ENCODE peak calls at places on chromosomes 13 and 19, in ten cellular contexts. One of them, this sample, is unnamed.

GRCh38 chr13:41588899-41589298 is 131.5 kb downstream of the RGCC start:
- DNase-seq in nephron progenitor cell: no peak
- DNase-seq in HCT116: peak; percentile 8
- DNase-seq in chondrocyte: no peak
- DNase-seq in AG04450: peak; percentile 74
- DNase-seq in B cell: no peak
- DNase-seq in astrocyte of the spinal cord: peak; percentile 90
- DNase-seq in thyroid gland: no peak
- DNase-seq in neural crest cell: no peak
- DNase-seq in pancreas: no peak
- DNase-seq in this sample: no peak

GRCh38 chr19:44752816-44753618 is 4.5 kb downstream of the BCL3 start:
- DNase-seq in thyroid gland: peak; percentile 93
- DNase-seq in nephron progenitor cell: peak; percentile 70
- DNase-seq in B cell: peak; percentile 95
- DNase-seq in neural crest cell: no peak
- DNase-seq in chondrocyte: no peak
- DNase-seq in HCT116: no peak
- DNase-seq in pancreas: peak; percentile 97
- DNase-seq in astrocyte of the spinal cord: peak; percentile 98
- DNase-seq in AG04450: peak; percentile 96
- DNase-seq in this sample: peak; percentile 97

GRCh38 chr13:73248711-73249580 is 190.1 kb downstream of the KLF5 start:
- DNase-seq in B cell: no peak
- DNase-seq in pancreas: peak; percentile 74
- DNase-seq in neural crest cell: no peak
- DNase-seq in astrocyte of the spinal cord: no peak
- DNase-seq in thyroid gland: peak; percentile 62
- DNase-seq in HCT116: peak; percentile 57
- DNase-seq in nephron progenitor cell: no peak
- DNase-seq in AG04450: peak; percentile 26
- DNase-seq in chondrocyte: no peak
- DNase-seq in this sample: no peak

GRCh38 chr19:30881986-30882385 is 467.2 kb downstream of the TSHZ3 start:
- DNase-seq in pancreas: no peak
- DNase-seq in chondrocyte: no peak
- DNase-seq in astrocyte of the spinal cord: no peak
- DNase-seq in thyroid gland: no peak
- DNase-seq in B cell: no peak
- DNase-seq in nephron progenitor cell: no peak
- DNase-seq in neural crest cell: no peak
- DNase-seq in AG04450: no peak
- DNase-seq in HCT116: no peak
- DNase-seq in this sample: no peak

GRCh38 chr13:44449999-44450821 is 76.6 kb downstream of the SERP2 start:
- DNase-seq in neural crest cell: no peak
- DNase-seq in AG04450: no peak
- DNase-seq in HCT116: no peak
- DNase-seq in astrocyte of the spinal cord: no peak
- DNase-seq in thyroid gland: no peak
- DNase-seq in chondrocyte: no peak
- DNase-seq in pancreas: no peak
- DNase-seq in nephron progenitor cell: no peak
- DNase-seq in B cell: no peak
- DNase-seq in this sample: no peak

GRCh38 chr19:12828494-12828893 is 5.9 kb downstream of the RTBDN start:
- DNase-seq in HCT116: no peak
- DNase-seq in astrocyte of the spinal cord: no peak
- DNase-seq in pancreas: no peak
- DNase-seq in nephron progenitor cell: peak; percentile 69
- DNase-seq in B cell: peak; percentile 33
- DNase-seq in neural crest cell: no peak
- DNase-seq in chondrocyte: no peak
- DNase-seq in AG04450: no peak
- DNase-seq in thyroid gland: peak; percentile 16
- DNase-seq in this sample: no peak

GRCh38 chr19:39296055-39296645 is at the start of gene IFNL1:
- DNase-seq in AG04450: no peak
- DNase-seq in thyroid gland: no peak
- DNase-seq in HCT116: no peak
- DNase-seq in chondrocyte: no peak
- DNase-seq in B cell: no peak
- DNase-seq in astrocyte of the spinal cord: no peak
- DNase-seq in nephron progenitor cell: no peak
- DNase-seq in pancreas: no peak
- DNase-seq in neural crest cell: no peak
- DNase-seq in this sample: no peak

GRCh38 chr13:75931116-75931515 is 295.0 kb downstream of the LMO7 start:
- DNase-seq in nephron progenitor cell: no peak
- DNase-seq in B cell: no peak
- DNase-seq in thyroid gland: no peak
- DNase-seq in AG04450: no peak
- DNase-seq in HCT116: no peak
- DNase-seq in chondrocyte: no peak
- DNase-seq in pancreas: no peak
- DNase-seq in astrocyte of the spinal cord: peak; percentile 52
- DNase-seq in neural crest cell: no peak
- DNase-seq in this sample: no peak

GRCh38 chr13:97975280-97975850 is 21.9 kb downstream of the IPO5 start:
- DNase-seq in neural crest cell: no peak
- DNase-seq in B cell: no peak
- DNase-seq in nephron progenitor cell: peak; percentile 8
- DNase-seq in thyroid gland: no peak
- DNase-seq in pancreas: no peak
- DNase-seq in astrocyte of the spinal cord: no peak
- DNase-seq in AG04450: no peak
- DNase-seq in chondrocyte: no peak
- DNase-seq in HCT116: no peak
- DNase-seq in this sample: no peak

GRCh38 chr13:52851153-52851962 is 2.9 kb upstream of the PCDH8 start:
- DNase-seq in astrocyte of the spinal cord: peak; percentile 6
- DNase-seq in pancreas: no peak
- DNase-seq in chondrocyte: no peak
- DNase-seq in thyroid gland: peak; percentile 61
- DNase-seq in neural crest cell: peak; percentile 56
- DNase-seq in HCT116: no peak
- DNase-seq in nephron progenitor cell: peak; percentile 56
- DNase-seq in B cell: no peak
- DNase-seq in AG04450: no peak
- DNase-seq in this sample: peak; percentile 37

GRCh38 chr19:44757057-44757734 is 8.7 kb downstream of the BCL3 start:
- DNase-seq in HCT116: no peak
- DNase-seq in pancreas: peak; percentile 71
- DNase-seq in chondrocyte: no peak
- DNase-seq in neural crest cell: peak; percentile 29
- DNase-seq in astrocyte of the spinal cord: peak; percentile 85
- DNase-seq in AG04450: no peak
- DNase-seq in nephron progenitor cell: peak; percentile 62
- DNase-seq in thyroid gland: peak; percentile 37
- DNase-seq in B cell: no peak
- DNase-seq in this sample: peak; percentile 87

GRCh38 chr13:97307544-97307881 is 85.4 kb downstream of the MBNL2 start:
- DNase-seq in astrocyte of the spinal cord: no peak
- DNase-seq in AG04450: no peak
- DNase-seq in neural crest cell: no peak
- DNase-seq in nephron progenitor cell: no peak
- DNase-seq in pancreas: no peak
- DNase-seq in HCT116: no peak
- DNase-seq in B cell: no peak
- DNase-seq in chondrocyte: no peak
- DNase-seq in thyroid gland: no peak
- DNase-seq in this sample: no peak

GRCh38 chr19:37309834-37310575 is 60.9 kb upstream of the ZNF527 start:
- DNase-seq in nephron progenitor cell: no peak
- DNase-seq in chondrocyte: no peak
- DNase-seq in pancreas: no peak
- DNase-seq in neural crest cell: no peak
- DNase-seq in HCT116: no peak
- DNase-seq in B cell: peak; percentile 43
- DNase-seq in thyroid gland: no peak
- DNase-seq in astrocyte of the spinal cord: no peak
- DNase-seq in AG04450: no peak
- DNase-seq in this sample: no peak
- TF ChIP-seq CTCF in nephron progenitor cell: no peak
- TF ChIP-seq CTCF in chondrocyte: peak; percentile 28
- TF ChIP-seq CTCF in pancreas: no peak
- TF ChIP-seq CTCF in neural crest cell: peak; percentile 57
- TF ChIP-seq CTCF in HCT116: peak; percentile 28
- TF ChIP-seq CTCF in B cell: peak; percentile 64
- TF ChIP-seq CTCF in thyroid gland: no peak
- TF ChIP-seq CTCF in astrocyte of the spinal cord: no peak
- TF ChIP-seq CTCF in AG04450: no peak
- TF ChIP-seq CTCF in this sample: no peak

DNA sequence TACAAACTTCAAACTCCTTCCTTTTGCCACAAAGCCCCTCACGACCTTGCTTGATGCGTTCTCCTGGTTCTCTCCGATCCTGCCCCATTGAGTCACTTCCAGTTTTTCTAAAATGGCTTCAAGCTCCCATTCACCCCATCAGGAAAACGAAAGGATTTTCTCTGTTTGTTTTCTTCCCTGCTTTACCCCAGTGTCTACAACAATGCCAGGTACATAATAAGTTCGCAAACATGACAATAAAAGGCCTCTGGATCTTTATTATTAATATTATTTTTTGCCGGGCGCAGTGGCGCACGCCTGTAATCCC is 824 bp upstream of the SERTAD3 start:
- DNase-seq in B cell: no peak
- DNase-seq in astrocyte of the spinal cord: no peak
- DNase-seq in chondrocyte: no peak
- DNase-seq in AG04450: no peak
- DNase-seq in pancreas: no peak
- DNase-seq in neural crest cell: no peak
- DNase-seq in nephron progenitor cell: no peak
- DNase-seq in thyroid gland: no peak
- DNase-seq in HCT116: no peak
- DNase-seq in this sample: no peak
- TF ChIP-seq CTCF in B cell: no peak
- TF ChIP-seq CTCF in astrocyte of the spinal cord: no peak
- TF ChIP-seq CTCF in chondrocyte: no peak
- TF ChIP-seq CTCF in AG04450: no peak
- TF ChIP-seq CTCF in pancreas: no peak
- TF ChIP-seq CTCF in neural crest cell: no peak
- TF ChIP-seq CTCF in nephron progenitor cell: no peak
- TF ChIP-seq CTCF in thyroid gland: no peak
- TF ChIP-seq CTCF in HCT116: no peak
- TF ChIP-seq CTCF in this sample: no peak

GRCh38 chr13:99610702-99611289 is 109.5 kb downstream of the TM9SF2 start:
- DNase-seq in B cell: no peak
- DNase-seq in HCT116: no peak
- DNase-seq in pancreas: no peak
- DNase-seq in AG04450: no peak
- DNase-seq in neural crest cell: no peak
- DNase-seq in thyroid gland: no peak
- DNase-seq in astrocyte of the spinal cord: no peak
- DNase-seq in chondrocyte: no peak
- DNase-seq in nephron progenitor cell: no peak
- DNase-seq in this sample: no peak
- TF ChIP-seq CTCF in B cell: no peak
- TF ChIP-seq CTCF in HCT116: peak; percentile 40
- TF ChIP-seq CTCF in pancreas: no peak
- TF ChIP-seq CTCF in AG04450: peak; percentile 11
- TF ChIP-seq CTCF in neural crest cell: peak; percentile 34
- TF ChIP-seq CTCF in thyroid gland: no peak
- TF ChIP-seq CTCF in astrocyte of the spinal cord: peak; percentile 34
- TF ChIP-seq CTCF in chondrocyte: peak; percentile 41
- TF ChIP-seq CTCF in nephron progenitor cell: no peak
- TF ChIP-seq CTCF in this sample: no peak

DNA sequence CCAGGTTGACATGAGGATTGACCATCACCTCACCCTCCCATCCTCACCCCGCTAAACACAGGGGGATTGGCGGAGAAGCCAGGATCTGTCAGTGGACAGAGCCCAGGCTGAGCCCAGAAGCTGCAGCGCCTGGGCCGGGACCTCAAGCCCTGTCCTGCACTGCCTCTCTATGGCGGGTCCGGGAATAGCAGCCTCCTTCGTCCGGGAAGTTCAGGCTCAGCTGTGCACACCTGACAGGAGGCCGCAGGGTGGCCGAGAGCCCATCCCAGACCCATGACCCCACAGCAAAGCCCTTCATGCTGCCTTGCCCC is 67.8 kb downstream of the SPACA7 start:
- DNase-seq in neural crest cell: peak; percentile 94
- DNase-seq in chondrocyte: peak; percentile 88
- DNase-seq in pancreas: peak; percentile 51
- DNase-seq in B cell: peak; percentile 12
- DNase-seq in nephron progenitor cell: peak; percentile 90
- DNase-seq in HCT116: peak; percentile 34
- DNase-seq in astrocyte of the spinal cord: peak; percentile 17
- DNase-seq in thyroid gland: peak; percentile 68
- DNase-seq in AG04450: no peak
- DNase-seq in this sample: peak; percentile 37
- TF ChIP-seq CTCF in neural crest cell: peak; percentile 90
- TF ChIP-seq CTCF in chondrocyte: peak; percentile 84
- TF ChIP-seq CTCF in pancreas: peak; percentile 84
- TF ChIP-seq CTCF in B cell: peak; percentile 24
- TF ChIP-seq CTCF in nephron progenitor cell: peak; percentile 83
- TF ChIP-seq CTCF in HCT116: peak; percentile 96
- TF ChIP-seq CTCF in astrocyte of the spinal cord: peak; percentile 89
- TF ChIP-seq CTCF in thyroid gland: peak; percentile 85
- TF ChIP-seq CTCF in AG04450: peak; percentile 89
- TF ChIP-seq CTCF in this sample: peak; percentile 79

DNA sequence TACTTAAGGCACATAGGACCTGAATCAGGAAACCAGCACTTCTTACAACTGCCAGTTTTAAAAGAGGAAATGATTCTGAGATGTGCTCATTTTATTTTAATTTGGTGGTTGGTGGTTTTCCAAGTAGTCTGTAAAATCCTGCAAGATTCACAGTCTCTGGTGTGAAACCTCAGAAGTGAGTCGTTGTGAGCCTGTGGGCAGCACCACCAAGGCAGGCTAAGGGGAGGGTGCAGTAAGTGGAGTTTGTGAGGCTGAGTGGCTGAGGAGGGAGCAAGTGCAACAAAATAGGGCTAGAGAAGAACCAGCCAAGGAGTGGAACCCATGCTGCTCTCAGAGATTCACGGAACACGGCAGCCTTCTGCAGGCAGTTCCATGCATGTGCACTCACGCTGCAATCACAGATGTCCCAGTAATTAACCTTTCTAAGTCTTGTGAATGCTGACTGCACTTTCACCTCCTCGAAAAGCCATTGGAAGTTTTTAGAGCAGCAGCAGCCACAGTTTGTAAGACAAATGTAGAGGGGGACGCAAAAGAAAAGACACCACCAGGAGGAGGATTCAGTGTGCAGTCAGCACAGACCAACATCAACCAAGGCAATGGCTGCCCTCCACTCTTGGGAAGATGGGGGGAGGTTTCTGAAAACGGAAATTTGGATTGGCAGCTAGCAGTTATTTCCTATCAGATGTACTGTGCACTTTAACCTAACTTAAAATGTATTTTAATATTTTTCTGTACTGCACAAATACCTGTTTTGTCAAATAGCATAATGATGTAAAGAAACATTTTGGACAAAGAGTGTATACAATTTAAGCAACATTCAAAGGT is 44.9 kb downstream of the ESD start:
- DNase-seq in thyroid gland: no peak
- DNase-seq in astrocyte of the spinal cord: peak; percentile 43
- DNase-seq in chondrocyte: no peak
- DNase-seq in B cell: peak; percentile 47
- DNase-seq in nephron progenitor cell: no peak
- DNase-seq in pancreas: no peak
- DNase-seq in HCT116: no peak
- DNase-seq in neural crest cell: no peak
- DNase-seq in AG04450: no peak
- DNase-seq in this sample: no peak
- TF ChIP-seq CTCF in thyroid gland: no peak
- TF ChIP-seq CTCF in astrocyte of the spinal cord: no peak
- TF ChIP-seq CTCF in chondrocyte: no peak
- TF ChIP-seq CTCF in B cell: no peak
- TF ChIP-seq CTCF in nephron progenitor cell: no peak
- TF ChIP-seq CTCF in pancreas: no peak
- TF ChIP-seq CTCF in HCT116: no peak
- TF ChIP-seq CTCF in neural crest cell: no peak
- TF ChIP-seq CTCF in AG04450: no peak
- TF ChIP-seq CTCF in this sample: no peak

GRCh38 chr13:35164324-35164932 is 222.4 kb downstream of the NBEA start:
- DNase-seq in astrocyte of the spinal cord: peak; percentile 50
- DNase-seq in nephron progenitor cell: no peak
- DNase-seq in B cell: peak; percentile 36
- DNase-seq in neural crest cell: no peak
- DNase-seq in AG04450: no peak
- DNase-seq in pancreas: no peak
- DNase-seq in HCT116: peak; percentile 15
- DNase-seq in thyroid gland: no peak
- DNase-seq in chondrocyte: no peak
- DNase-seq in this sample: no peak
- TF ChIP-seq CTCF in astrocyte of the spinal cord: peak; percentile 43
- TF ChIP-seq CTCF in nephron progenitor cell: peak; percentile 69
- TF ChIP-seq CTCF in B cell: peak; percentile 91
- TF ChIP-seq CTCF in neural crest cell: peak; percentile 85
- TF ChIP-seq CTCF in AG04450: peak; percentile 70
- TF ChIP-seq CTCF in pancreas: peak; percentile 59
- TF ChIP-seq CTCF in HCT116: peak; percentile 45
- TF ChIP-seq CTCF in thyroid gland: peak; percentile 68
- TF ChIP-seq CTCF in chondrocyte: peak; percentile 93
- TF ChIP-seq CTCF in this sample: peak; percentile 76

This sample was measured in heart left ventricle.